ENCODE peak calls at places on chromosomes 4 and X, in six cellular contexts. I is right lobe of liver; K is fibroblast of mammary gland; V is CD8-positive, alpha-beta T cell; Y is GM13977; X is stomach. N is an unnamed sample.

GRCh38 chr4:54433686-54434085 is 204.6 kb downstream of the PDGFRA start:
- DNase-seq in K (peak), X (no peak), I (no peak), Y (no peak), V (no peak), N (no peak)

GRCh38 chrX:11629593-11630211 is 36.0 kb downstream of the ARHGAP6 start:
- DNase-seq in Y (no peak), X (no peak), K (peak), V (no peak), I (no peak), N (no peak)

GRCh38 chr4:109434007-109434792 is 585 bp downstream of the SEC24B start:
- DNase-seq in I (peak), K (peak), X (peak), Y (peak), V (peak), N (no peak)

GRCh38 chr4:154707877-154708276 is 35.9 kb upstream of the LRAT start:
- DNase-seq in K (no peak), Y (no peak), V (no peak), X (no peak), I (no peak), N (no peak)

GRCh38 chr4:89134775-89135319 is 23.5 kb downstream of the TIGD2 start:
- DNase-seq in I (no peak), V (no peak), K (peak), Y (no peak), X (no peak), N (no peak)

GRCh38 chr4:2962614-2963184 is 507 bp downstream of the NOP14 start:
- DNase-seq in X (peak), K (peak), I (no peak), Y (peak), V (peak), N (no peak)

GRCh38 chr4:56619160-56619559 is 61.9 kb downstream of the HOPX start:
- DNase-seq in K (peak), X (no peak), V (no peak), I (no peak), Y (no peak), N (no peak)

GRCh38 chr4:120692964-120693363 is 229.6 kb downstream of the PRDM5 start:
- DNase-seq in K (peak), Y (no peak), I (no peak), X (no peak), V (no peak), N (no peak)

GRCh38 chr4:89797117-89797516 is 39.8 kb downstream of the SNCA start:
- DNase-seq in X (no peak), Y (no peak), I (no peak), K (peak), V (no peak), N (no peak)

GRCh38 chr4:149164282-149164681 is 651.4 kb downstream of the IQCM start:
- DNase-seq in X (no peak), K (peak), Y (no peak), I (no peak), V (no peak), N (no peak)

GRCh38 chr4:139171878-139172691 is 4.9 kb downstream of the ELF2 start:
- DNase-seq in K (peak), X (no peak), I (no peak), Y (no peak), V (no peak), N (no peak)

GRCh38 chr4:89836897-89837384 is at the start of gene SNCA:
- DNase-seq in I (peak), V (no peak), K (peak), X (peak), Y (peak), N (no peak)

GRCh38 chr4:98728433-98728832 is 70.0 kb upstream of the TSPAN5 start:
- DNase-seq in V (peak), I (no peak), K (peak), X (no peak), Y (no peak), N (no peak)

GRCh38 chrX:38124000-38124399 is 96.7 kb downstream of the SRPX start:
- DNase-seq in V (no peak), K (no peak), I (no peak), Y (no peak), X (no peak), N (no peak)

GRCh38 chr4:8103421-8103820 is 55.2 kb downstream of the ABLIM2 start:
- DNase-seq in I (no peak), X (no peak), Y (no peak), V (no peak), K (no peak), N (no peak)

GRCh38 chrX:80550722-80551121 is 130.5 kb downstream of the TENT5D start:
- DNase-seq in Y (no peak), I (no peak), K (no peak), V (no peak), X (no peak), N (no peak)
- TF ChIP-seq CTCF in Y (peak), I (peak), K (no peak), V (no peak), X (no peak), N (no peak)

GRCh38 chrX:49879656-49880277 is 483 bp downstream of the USP27X start:
- DNase-seq in Y (no peak), I (no peak), V (no peak), X (no peak), K (no peak), N (no peak)
- TF ChIP-seq CTCF in Y (no peak), I (no peak), V (no peak), X (no peak), K (no peak), N (no peak)

GRCh38 chr4:72945719-72946336 is 123.7 kb downstream of the COX18 start:
- DNase-seq in Y (no peak), V (no peak), X (no peak), I (no peak), K (no peak), N (no peak)

GRCh38 chr4:72954811-72955210 is 114.7 kb downstream of the COX18 start:
- DNase-seq in Y (no peak), K (no peak), V (no peak), I (no peak), X (no peak), N (no peak)

GRCh38 chr4:72948080-72948479 is 121.4 kb downstream of the COX18 start:
- DNase-seq in X (no peak), V (no peak), K (no peak), I (no peak), Y (no peak), N (no peak)

GRCh38 chr4:72951628-72952027 is 117.9 kb downstream of the COX18 start:
- DNase-seq in Y (no peak), X (no peak), I (no peak), K (no peak), V (no peak), N (no peak)

DNA sequence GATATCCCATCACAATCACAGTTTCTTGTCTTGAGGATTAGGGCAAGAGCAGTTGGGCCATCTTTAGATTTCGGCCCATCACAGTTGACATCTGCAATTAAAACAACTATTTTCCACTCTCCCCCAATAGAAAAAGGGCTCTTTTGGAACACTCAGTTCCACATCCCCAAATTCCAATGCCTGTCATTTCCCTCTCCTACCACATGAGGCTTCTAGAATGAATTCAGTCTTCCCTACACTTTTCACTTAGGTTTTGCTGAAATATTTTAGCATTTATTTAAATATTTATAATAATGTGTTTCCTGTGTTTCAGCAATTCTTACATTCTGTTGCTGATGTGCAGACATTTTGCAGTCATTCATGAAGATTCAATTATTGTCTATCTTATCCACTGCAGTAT is 118.4 kb downstream of the COX18 start:
- DNase-seq in I (no peak), X (no peak), Y (no peak), V (no peak), K (no peak), N (no peak)
- TF ChIP-seq CTCF in I (peak), X (no peak), Y (no peak), V (no peak), K (peak), N (peak)

DNA sequence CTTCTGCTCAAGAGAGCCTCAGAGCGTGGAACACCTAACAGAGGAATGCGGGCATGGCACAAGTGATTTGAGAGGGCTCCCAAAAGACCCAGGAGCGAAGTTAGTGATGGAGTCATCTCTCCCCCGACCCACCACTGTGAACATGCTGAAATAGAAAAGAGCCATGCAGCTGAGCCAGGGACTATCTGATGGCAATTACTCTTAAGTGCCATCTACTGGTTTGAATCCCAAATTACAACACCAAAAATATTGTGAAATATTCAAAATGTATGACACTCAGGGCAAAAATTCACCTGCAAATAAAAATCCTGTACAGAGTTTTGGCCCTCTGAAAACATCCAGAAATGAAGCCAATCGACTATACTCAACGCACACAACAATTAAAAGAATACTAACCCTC is 2038.9 kb upstream of the ADGRL3 start:
- DNase-seq in Y (no peak), V (no peak), X (no peak), K (no peak), I (no peak), N (no peak)
- TF ChIP-seq CTCF in Y (peak), V (no peak), X (no peak), K (no peak), I (no peak), N (no peak)

N was measured in chondrocyte.